ENCODE peak calls at places on chromosomes 5 and 9, in four cellular contexts. F is heart left ventricle, Z is lower lobe of right lung, E is colonic mucosa. B is an unnamed sample.

GRCh38 chr9:69806642-69807041 is 14.0 kb upstream of the CFAP95 start:
- DNase-seq in Z (no peak), E (peak; percentile 58), F (no peak), B (no peak)

GRCh38 chr5:127863610-127864395 is 160.6 kb downstream of the CCDC192 start:
- DNase-seq in Z (no peak), F (no peak), E (no peak), B (no peak)

GRCh38 chr5:2039180-2039531 is 156.4 kb upstream of the IRX4 start:
- DNase-seq in E (no peak), Z (no peak), F (no peak), B (no peak)

GRCh38 chr9:81145331-81145963 is 543.9 kb downstream of the TLE1 start:
- DNase-seq in F (no peak), Z (no peak), E (no peak), B (no peak)

GRCh38 chr5:146188358-146188757 is 5.9 kb upstream of the LARS1 start:
- DNase-seq in F (no peak), Z (no peak), E (no peak), B (no peak)

GRCh38 chr9:131252120-131252519 is 24.2 kb downstream of the FAM78A start:
- DNase-seq in E (no peak), Z (peak; percentile 60), F (no peak), B (no peak)

GRCh38 chr5:134662971-134663370 is 14.4 kb downstream of the SEC24A start:
- DNase-seq in E (no peak), Z (no peak), F (no peak), B (no peak)

GRCh38 chr9:96169488-96169887 is 132.5 kb downstream of the HSD17B3 start:
- DNase-seq in E (peak; percentile 66), F (no peak), Z (no peak), B (peak; percentile 23)

GRCh38 chr5:9401786-9402472 is 143.9 kb downstream of the SEMA5A start:
- DNase-seq in Z (no peak), E (no peak), F (no peak), B (no peak)

GRCh38 chr5:69414885-69415583 is at the start of gene MARVELD2:
- DNase-seq in Z (peak; percentile 96), E (peak; percentile 94), F (peak; percentile 44), B (peak; percentile 93)

GRCh38 chr9:112080831-112081542 is 94.1 kb downstream of the SUSD1 start:
- DNase-seq in Z (no peak), F (no peak), E (peak; percentile 7), B (no peak)

GRCh38 chr5:6905423-6905822 is 192.2 kb downstream of the TENT4A start:
- DNase-seq in F (peak; percentile 28), Z (no peak), E (no peak), B (no peak)

GRCh38 chr9:12759767-12760166 is 15.1 kb upstream of the LURAP1L start:
- DNase-seq in F (no peak), E (no peak), Z (no peak), B (no peak)

GRCh38 chr5:3284506-3284905 is 311.1 kb upstream of the IRX1 start:
- DNase-seq in E (no peak), Z (no peak), F (no peak), B (no peak)

GRCh38 chr9:130182090-130182909 is 10.1 kb downstream of the NCS1 start:
- DNase-seq in F (no peak), E (no peak), Z (no peak), B (no peak)

GRCh38 chr9:124486778-124487490 is 20.3 kb downstream of the NR5A1 start:
- DNase-seq in F (no peak), Z (no peak), E (no peak), B (no peak)

GRCh38 chr5:68415177-68416085 is 199.9 kb downstream of the PIK3R1 start:
- DNase-seq in E (no peak), F (no peak), Z (no peak), B (no peak)

GRCh38 chr5:167945542-167946384 is 345.7 kb upstream of the WWC1 start:
- DNase-seq in E (no peak), Z (no peak), F (peak; percentile 56), B (no peak)

GRCh38 chr5:65986796-65987195 is 60.4 kb downstream of the ERBIN start:
- DNase-seq in E (no peak), F (no peak), Z (no peak), B (no peak)

GRCh38 chr5:98066910-98067309 is 706.6 kb upstream of the RGMB start:
- DNase-seq in F (no peak), E (no peak), Z (no peak), B (no peak)

GRCh38 chr5:28807230-28807629 is 1768.8 kb upstream of the CDH9 start:
- DNase-seq in F (no peak), Z (no peak), E (no peak), B (no peak)

GRCh38 chr5:5643481-5643880 is 221.0 kb downstream of the ICE1 start:
- DNase-seq in Z (no peak), E (no peak), F (no peak), B (no peak)

GRCh38 chr5:143887302-143887638 is 75.3 kb downstream of the HMHB1 start:
- DNase-seq in E (no peak), Z (peak; percentile 52), F (peak; percentile 36), B (peak; percentile 30)

GRCh38 chr5:53714324-53715010 is 154.0 kb downstream of the NDUFS4 start:
- DNase-seq in E (no peak), Z (no peak), F (no peak), B (no peak)

GRCh38 chr5:151718653-151719052 is 31.9 kb upstream of the SPARC start:
- DNase-seq in E (no peak), Z (no peak), F (no peak), B (no peak)

GRCh38 chr5:117103703-117104102 is 529.1 kb upstream of the SEMA6A start:
- DNase-seq in E (no peak), Z (no peak), F (no peak), B (no peak)

GRCh38 chr5:139517683-139518564 is 35.4 kb upstream of the STING1 start:
- DNase-seq in F (peak; percentile 93), E (peak; percentile 94), Z (peak; percentile 95), B (peak; percentile 96)

GRCh38 chr5:139514486-139514856 is 31.9 kb upstream of the STING1 start:
- DNase-seq in Z (no peak), F (no peak), E (no peak), B (no peak)

DNA sequence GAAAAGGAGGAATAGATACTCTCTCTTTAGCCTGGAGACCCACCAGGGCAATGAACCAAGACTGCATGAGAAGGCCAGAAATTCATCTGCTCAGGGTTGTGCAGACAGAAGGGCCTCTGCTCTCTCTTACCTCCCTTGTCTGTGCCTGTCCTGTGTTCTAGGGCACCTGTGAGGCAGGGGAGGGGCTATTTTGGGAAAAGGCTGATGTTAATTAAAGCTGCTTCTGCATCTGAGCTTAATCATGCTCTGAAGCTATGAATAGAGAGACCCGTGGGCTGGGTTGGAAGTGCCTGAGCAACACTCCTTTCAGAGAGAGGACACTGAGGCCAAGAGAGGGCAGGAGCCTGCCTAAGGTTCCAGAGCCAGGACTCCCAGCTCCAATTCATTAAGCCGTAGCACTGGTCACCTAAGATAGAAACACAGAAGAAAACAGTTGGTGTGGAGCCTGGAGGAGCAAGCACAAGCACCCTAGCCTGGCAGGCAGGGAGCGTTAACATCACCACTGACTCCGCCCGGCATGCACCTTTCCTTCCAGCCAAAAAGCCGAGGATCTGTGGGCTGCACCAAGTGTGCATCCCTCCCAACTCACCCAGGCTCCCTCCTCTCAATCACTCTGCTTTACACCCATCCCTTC is 31.4 kb upstream of the STING1 start:
- DNase-seq in E (no peak), Z (no peak), F (no peak), B (no peak)
- TF ChIP-seq CTCF in E (peak; percentile 13), Z (no peak), F (no peak), B (no peak)

DNA sequence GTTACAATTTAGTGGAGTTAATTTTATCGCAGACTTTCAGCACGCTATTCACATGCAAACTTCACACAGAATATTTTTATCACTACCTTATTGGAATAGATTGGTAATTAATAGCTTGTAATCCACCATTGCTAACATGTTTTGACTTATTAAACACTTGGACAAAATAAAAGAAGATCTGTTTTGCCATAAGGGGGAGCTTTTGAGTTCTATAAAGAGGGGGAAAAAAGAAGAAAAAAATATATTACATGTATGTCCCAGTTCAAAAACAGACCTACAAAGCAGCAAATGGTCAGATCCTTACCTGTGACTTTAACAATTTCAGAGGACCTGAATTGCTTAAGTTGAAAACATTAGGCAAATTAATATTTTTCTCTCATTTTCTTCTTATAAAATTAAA is 1.2 kb upstream of the PAPPA start:
- DNase-seq in F (no peak), Z (no peak), E (no peak), B (no peak)
- TF ChIP-seq CTCF in F (peak; percentile 52), Z (peak; percentile 17), E (no peak), B (no peak)

DNA sequence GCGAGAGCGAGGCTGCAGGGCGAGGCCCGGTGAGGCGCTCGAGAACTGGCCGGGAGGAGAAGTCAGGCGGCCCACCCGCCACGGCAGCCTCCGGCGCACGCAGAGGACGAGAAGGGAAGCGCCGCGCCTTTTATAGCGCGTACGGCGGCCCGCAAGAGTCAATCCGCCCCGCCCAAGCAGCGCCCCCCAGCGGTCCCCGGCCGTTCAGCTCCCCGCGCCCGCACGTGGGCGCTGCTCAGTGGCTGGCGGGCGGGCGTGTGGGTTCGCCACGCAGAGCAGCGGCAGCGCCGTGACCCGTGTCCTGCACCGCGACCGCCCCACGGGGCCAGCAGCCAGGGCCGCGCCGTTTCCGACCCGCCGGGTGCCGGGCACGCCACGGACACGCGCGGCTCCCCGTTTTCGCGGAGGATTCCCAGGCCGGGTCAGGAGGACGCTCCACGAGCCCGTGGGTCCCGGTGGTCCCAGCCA is 14.6 kb downstream of the LCN10 start:
- DNase-seq in E (peak; percentile 90), F (peak; percentile 93), Z (peak; percentile 95), B (peak; percentile 87)
- TF ChIP-seq CTCF in E (peak; percentile 90), F (peak; percentile 93), Z (peak; percentile 95), B (peak; percentile 72)

GRCh38 chr9:23532282-23532681 is 293.8 kb downstream of the ELAVL2 start:
- DNase-seq in F (no peak), E (no peak), Z (no peak), B (no peak)
- TF ChIP-seq CTCF in F (no peak), E (no peak), Z (no peak), B (no peak)

DNA sequence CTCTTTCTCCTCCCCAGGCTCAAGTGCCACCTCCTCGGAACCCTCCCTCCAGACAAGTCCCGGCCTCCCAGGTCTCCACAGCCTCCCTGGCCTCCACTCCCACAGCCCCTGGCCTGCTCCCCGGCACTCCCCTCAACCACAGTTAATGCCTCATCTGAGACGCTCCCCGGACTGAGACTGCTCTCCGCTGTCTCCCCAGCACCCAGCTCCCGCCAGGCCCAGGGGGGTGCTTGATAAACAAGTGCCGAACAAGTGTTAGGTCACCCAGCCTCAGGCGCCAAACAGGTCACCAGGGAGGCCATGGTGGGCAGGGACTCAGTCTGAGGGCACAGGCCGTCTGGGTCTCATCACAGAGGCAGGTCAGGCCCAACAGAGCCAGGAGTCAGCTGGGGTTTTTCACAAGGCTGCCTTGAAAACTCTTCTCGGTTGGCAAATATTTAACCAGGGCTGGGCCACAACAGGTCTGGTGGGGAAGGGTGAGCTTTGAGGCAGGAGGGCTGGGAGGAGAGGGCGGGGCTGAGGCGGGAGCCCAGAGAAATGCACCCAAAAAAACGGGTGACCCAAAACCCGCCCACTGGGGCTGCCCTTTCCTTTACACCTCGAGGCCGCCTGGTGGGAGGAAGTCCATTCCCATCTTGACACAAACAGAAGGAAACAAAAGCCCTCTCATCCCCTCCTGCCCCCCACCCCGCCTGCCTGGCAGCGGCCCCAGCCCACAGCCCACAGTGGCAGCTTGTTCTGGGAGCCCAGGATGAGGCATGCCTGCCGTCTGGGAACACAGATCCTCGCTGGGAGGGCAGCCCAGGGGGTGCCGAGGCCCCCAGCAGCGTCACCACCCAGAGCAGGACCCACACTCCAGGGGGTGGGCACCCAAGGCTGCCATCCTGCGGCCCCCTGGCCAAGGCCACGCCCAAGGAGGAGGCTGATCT is 66.6 kb upstream of the STXBP1 start:
- DNase-seq in Z (peak; percentile 87), F (no peak), E (peak; percentile 87), B (peak; percentile 94)
- TF ChIP-seq CTCF in Z (no peak), F (no peak), E (no peak), B (no peak)

GRCh38 chr5:159045165-159045811 is 54.4 kb downstream of the EBF1 start:
- DNase-seq in E (no peak), F (no peak), Z (no peak), B (no peak)
- TF ChIP-seq CTCF in E (no peak), F (no peak), Z (no peak), B (no peak)